ENCODE peak calls at places on chromosomes 12 and 14, in nine cellular contexts. One of them, this sample, is unnamed.

GRCh38 chr14:31926123-31926522 is 151.0 kb upstream of the ARHGAP5 start:
- DNase-seq in DND-41: no peak
- DNase-seq in SHP77: peak
- DNase-seq in activated CD4-positive, alpha-beta T cell treated with anti-CD3 and anti-CD28 coated beads, Interleukin-2, amount 10 ng/mL, durations not matched to agents 7 days and 5 days: peak
- DNase-seq in progenitor cell of endocrine pancreas: no peak
- DNase-seq in stimulated activated CD4-positive, alpha-beta T cell treated with anti-CD3 and anti-CD28 coated beads, Interleukin-2, amount 100 ng/mL, for 48 hours: no peak
- DNase-seq in cardiac fibroblast: peak
- DNase-seq in nucleus accumbens: no peak
- DNase-seq in ureter: no peak
- DNase-seq in this sample: no peak

GRCh38 chr12:62764251-62764650 is 170.7 kb downstream of the PPM1H start:
- DNase-seq in DND-41: no peak
- DNase-seq in SHP77: no peak
- DNase-seq in activated CD4-positive, alpha-beta T cell treated with anti-CD3 and anti-CD28 coated beads, Interleukin-2, amount 10 ng/mL, durations not matched to agents 7 days and 5 days: no peak
- DNase-seq in progenitor cell of endocrine pancreas: no peak
- DNase-seq in stimulated activated CD4-positive, alpha-beta T cell treated with anti-CD3 and anti-CD28 coated beads, Interleukin-2, amount 100 ng/mL, for 48 hours: no peak
- DNase-seq in cardiac fibroblast: no peak
- DNase-seq in nucleus accumbens: no peak
- DNase-seq in ureter: no peak
- DNase-seq in this sample: no peak

GRCh38 chr14:58362798-58363412 is 32.8 kb upstream of the TOMM20L start:
- DNase-seq in DND-41: no peak
- DNase-seq in SHP77: peak
- DNase-seq in activated CD4-positive, alpha-beta T cell treated with anti-CD3 and anti-CD28 coated beads, Interleukin-2, amount 10 ng/mL, durations not matched to agents 7 days and 5 days: no peak
- DNase-seq in progenitor cell of endocrine pancreas: no peak
- DNase-seq in stimulated activated CD4-positive, alpha-beta T cell treated with anti-CD3 and anti-CD28 coated beads, Interleukin-2, amount 100 ng/mL, for 48 hours: no peak
- DNase-seq in cardiac fibroblast: peak
- DNase-seq in nucleus accumbens: no peak
- DNase-seq in ureter: no peak
- DNase-seq in this sample: no peak

GRCh38 chr12:118780939-118781338 is 200.4 kb upstream of the SRRM4 start:
- DNase-seq in DND-41: no peak
- DNase-seq in SHP77: no peak
- DNase-seq in activated CD4-positive, alpha-beta T cell treated with anti-CD3 and anti-CD28 coated beads, Interleukin-2, amount 10 ng/mL, durations not matched to agents 7 days and 5 days: no peak
- DNase-seq in progenitor cell of endocrine pancreas: no peak
- DNase-seq in stimulated activated CD4-positive, alpha-beta T cell treated with anti-CD3 and anti-CD28 coated beads, Interleukin-2, amount 100 ng/mL, for 48 hours: no peak
- DNase-seq in cardiac fibroblast: no peak
- DNase-seq in nucleus accumbens: no peak
- DNase-seq in ureter: no peak
- DNase-seq in this sample: no peak

GRCh38 chr14:52222901-52223300 is 44.6 kb upstream of the PTGDR start:
- DNase-seq in DND-41: no peak
- DNase-seq in SHP77: peak
- DNase-seq in activated CD4-positive, alpha-beta T cell treated with anti-CD3 and anti-CD28 coated beads, Interleukin-2, amount 10 ng/mL, durations not matched to agents 7 days and 5 days: no peak
- DNase-seq in progenitor cell of endocrine pancreas: no peak
- DNase-seq in stimulated activated CD4-positive, alpha-beta T cell treated with anti-CD3 and anti-CD28 coated beads, Interleukin-2, amount 100 ng/mL, for 48 hours: no peak
- DNase-seq in cardiac fibroblast: no peak
- DNase-seq in nucleus accumbens: no peak
- DNase-seq in ureter: no peak
- DNase-seq in this sample: no peak

GRCh38 chr12:21527451-21528180 is 1.5 kb downstream of the SPX start:
- DNase-seq in DND-41: no peak
- DNase-seq in SHP77: peak
- DNase-seq in activated CD4-positive, alpha-beta T cell treated with anti-CD3 and anti-CD28 coated beads, Interleukin-2, amount 10 ng/mL, durations not matched to agents 7 days and 5 days: peak
- DNase-seq in progenitor cell of endocrine pancreas: peak
- DNase-seq in stimulated activated CD4-positive, alpha-beta T cell treated with anti-CD3 and anti-CD28 coated beads, Interleukin-2, amount 100 ng/mL, for 48 hours: peak
- DNase-seq in cardiac fibroblast: peak
- DNase-seq in nucleus accumbens: peak
- DNase-seq in ureter: no peak
- DNase-seq in this sample: peak

GRCh38 chr12:48000878-48001321 is 3.4 kb downstream of the COL2A1 start:
- DNase-seq in DND-41: no peak
- DNase-seq in SHP77: no peak
- DNase-seq in activated CD4-positive, alpha-beta T cell treated with anti-CD3 and anti-CD28 coated beads, Interleukin-2, amount 10 ng/mL, durations not matched to agents 7 days and 5 days: no peak
- DNase-seq in progenitor cell of endocrine pancreas: no peak
- DNase-seq in stimulated activated CD4-positive, alpha-beta T cell treated with anti-CD3 and anti-CD28 coated beads, Interleukin-2, amount 100 ng/mL, for 48 hours: no peak
- DNase-seq in cardiac fibroblast: peak
- DNase-seq in nucleus accumbens: no peak
- DNase-seq in ureter: no peak
- DNase-seq in this sample: no peak

GRCh38 chr14:22465201-22465835 is 123.7 kb downstream of the DAD1 start:
- DNase-seq in DND-41: no peak
- DNase-seq in SHP77: no peak
- DNase-seq in activated CD4-positive, alpha-beta T cell treated with anti-CD3 and anti-CD28 coated beads, Interleukin-2, amount 10 ng/mL, durations not matched to agents 7 days and 5 days: no peak
- DNase-seq in progenitor cell of endocrine pancreas: no peak
- DNase-seq in stimulated activated CD4-positive, alpha-beta T cell treated with anti-CD3 and anti-CD28 coated beads, Interleukin-2, amount 100 ng/mL, for 48 hours: no peak
- DNase-seq in cardiac fibroblast: peak
- DNase-seq in nucleus accumbens: no peak
- DNase-seq in ureter: no peak
- DNase-seq in this sample: no peak

GRCh38 chr12:130879212-130879686 is 7.4 kb downstream of the RAN start:
- DNase-seq in DND-41: no peak
- DNase-seq in SHP77: no peak
- DNase-seq in activated CD4-positive, alpha-beta T cell treated with anti-CD3 and anti-CD28 coated beads, Interleukin-2, amount 10 ng/mL, durations not matched to agents 7 days and 5 days: no peak
- DNase-seq in progenitor cell of endocrine pancreas: no peak
- DNase-seq in stimulated activated CD4-positive, alpha-beta T cell treated with anti-CD3 and anti-CD28 coated beads, Interleukin-2, amount 100 ng/mL, for 48 hours: no peak
- DNase-seq in cardiac fibroblast: no peak
- DNase-seq in nucleus accumbens: no peak
- DNase-seq in ureter: no peak
- DNase-seq in this sample: no peak

GRCh38 chr12:45670339-45671065 is 59.0 kb upstream of the ARID2 start:
- DNase-seq in DND-41: peak
- DNase-seq in SHP77: no peak
- DNase-seq in activated CD4-positive, alpha-beta T cell treated with anti-CD3 and anti-CD28 coated beads, Interleukin-2, amount 10 ng/mL, durations not matched to agents 7 days and 5 days: peak
- DNase-seq in progenitor cell of endocrine pancreas: no peak
- DNase-seq in stimulated activated CD4-positive, alpha-beta T cell treated with anti-CD3 and anti-CD28 coated beads, Interleukin-2, amount 100 ng/mL, for 48 hours: no peak
- DNase-seq in cardiac fibroblast: peak
- DNase-seq in nucleus accumbens: no peak
- DNase-seq in ureter: no peak
- DNase-seq in this sample: no peak

GRCh38 chr14:23409475-23409874 is 1.4 kb upstream of the MYH6 start:
- DNase-seq in DND-41: no peak
- DNase-seq in SHP77: no peak
- DNase-seq in activated CD4-positive, alpha-beta T cell treated with anti-CD3 and anti-CD28 coated beads, Interleukin-2, amount 10 ng/mL, durations not matched to agents 7 days and 5 days: no peak
- DNase-seq in progenitor cell of endocrine pancreas: no peak
- DNase-seq in stimulated activated CD4-positive, alpha-beta T cell treated with anti-CD3 and anti-CD28 coated beads, Interleukin-2, amount 100 ng/mL, for 48 hours: no peak
- DNase-seq in cardiac fibroblast: no peak
- DNase-seq in nucleus accumbens: no peak
- DNase-seq in ureter: no peak
- DNase-seq in this sample: no peak

GRCh38 chr14:62126885-62127478 is 364.8 kb downstream of the SNAPC1 start:
- DNase-seq in DND-41: peak
- DNase-seq in SHP77: peak
- DNase-seq in activated CD4-positive, alpha-beta T cell treated with anti-CD3 and anti-CD28 coated beads, Interleukin-2, amount 10 ng/mL, durations not matched to agents 7 days and 5 days: peak
- DNase-seq in progenitor cell of endocrine pancreas: no peak
- DNase-seq in stimulated activated CD4-positive, alpha-beta T cell treated with anti-CD3 and anti-CD28 coated beads, Interleukin-2, amount 100 ng/mL, for 48 hours: no peak
- DNase-seq in cardiac fibroblast: peak
- DNase-seq in nucleus accumbens: no peak
- DNase-seq in ureter: no peak
- DNase-seq in this sample: no peak

GRCh38 chr14:88791629-88792571 is 853 bp downstream of the EML5 start:
- DNase-seq in DND-41: no peak
- DNase-seq in SHP77: peak
- DNase-seq in activated CD4-positive, alpha-beta T cell treated with anti-CD3 and anti-CD28 coated beads, Interleukin-2, amount 10 ng/mL, durations not matched to agents 7 days and 5 days: no peak
- DNase-seq in progenitor cell of endocrine pancreas: no peak
- DNase-seq in stimulated activated CD4-positive, alpha-beta T cell treated with anti-CD3 and anti-CD28 coated beads, Interleukin-2, amount 100 ng/mL, for 48 hours: peak
- DNase-seq in cardiac fibroblast: no peak
- DNase-seq in nucleus accumbens: peak
- DNase-seq in ureter: no peak
- DNase-seq in this sample: peak

GRCh38 chr12:17062296-17063061 is 456.5 kb upstream of the LMO3 start:
- DNase-seq in DND-41: no peak
- DNase-seq in SHP77: no peak
- DNase-seq in activated CD4-positive, alpha-beta T cell treated with anti-CD3 and anti-CD28 coated beads, Interleukin-2, amount 10 ng/mL, durations not matched to agents 7 days and 5 days: no peak
- DNase-seq in progenitor cell of endocrine pancreas: no peak
- DNase-seq in stimulated activated CD4-positive, alpha-beta T cell treated with anti-CD3 and anti-CD28 coated beads, Interleukin-2, amount 100 ng/mL, for 48 hours: no peak
- DNase-seq in cardiac fibroblast: no peak
- DNase-seq in nucleus accumbens: no peak
- DNase-seq in ureter: no peak
- DNase-seq in this sample: no peak

GRCh38 chr14:68794130-68794855 is 1.4 kb upstream of the ZFP36L1 start:
- DNase-seq in DND-41: peak
- DNase-seq in SHP77: no peak
- DNase-seq in activated CD4-positive, alpha-beta T cell treated with anti-CD3 and anti-CD28 coated beads, Interleukin-2, amount 10 ng/mL, durations not matched to agents 7 days and 5 days: peak
- DNase-seq in progenitor cell of endocrine pancreas: no peak
- DNase-seq in stimulated activated CD4-positive, alpha-beta T cell treated with anti-CD3 and anti-CD28 coated beads, Interleukin-2, amount 100 ng/mL, for 48 hours: peak
- DNase-seq in cardiac fibroblast: peak
- DNase-seq in nucleus accumbens: peak
- DNase-seq in ureter: peak
- DNase-seq in this sample: peak

GRCh38 chr14:21092147-21093011 is 6.1 kb downstream of the ZNF219 start:
- DNase-seq in DND-41: peak
- DNase-seq in SHP77: peak
- DNase-seq in activated CD4-positive, alpha-beta T cell treated with anti-CD3 and anti-CD28 coated beads, Interleukin-2, amount 10 ng/mL, durations not matched to agents 7 days and 5 days: peak
- DNase-seq in progenitor cell of endocrine pancreas: peak
- DNase-seq in stimulated activated CD4-positive, alpha-beta T cell treated with anti-CD3 and anti-CD28 coated beads, Interleukin-2, amount 100 ng/mL, for 48 hours: peak
- DNase-seq in cardiac fibroblast: peak
- DNase-seq in nucleus accumbens: peak
- DNase-seq in ureter: peak
- DNase-seq in this sample: peak